ENCODE peak calls at places on chromosomes 5 and 9, in eight cellular contexts. One of them, this sample, is unnamed.

GRCh38 chr5:153542536-153542935 is 52.1 kb downstream of the GRIA1 start:
- DNase-seq in tibial nerve: no peak
- DNase-seq in MM.1S: no peak
- DNase-seq in K562: no peak
- DNase-seq in aorta: no peak
- DNase-seq in mesendoderm: no peak
- DNase-seq in uterus: no peak
- DNase-seq in OCI-LY7: no peak
- DNase-seq in this sample: no peak

GRCh38 chr9:124074746-124075145 is 63.2 kb downstream of the LHX2 start:
- DNase-seq in uterus: no peak
- DNase-seq in mesendoderm: peak
- DNase-seq in aorta: no peak
- DNase-seq in MM.1S: no peak
- DNase-seq in tibial nerve: no peak
- DNase-seq in OCI-LY7: no peak
- DNase-seq in K562: no peak
- DNase-seq in this sample: no peak

GRCh38 chr9:131995382-131995781 is 84.3 kb downstream of the MED27 start:
- DNase-seq in tibial nerve: no peak
- DNase-seq in OCI-LY7: no peak
- DNase-seq in K562: no peak
- DNase-seq in uterus: no peak
- DNase-seq in aorta: no peak
- DNase-seq in mesendoderm: no peak
- DNase-seq in MM.1S: no peak
- DNase-seq in this sample: no peak

GRCh38 chr9:130122465-130122864 is 49.7 kb upstream of the NCS1 start:
- DNase-seq in uterus: no peak
- DNase-seq in MM.1S: no peak
- DNase-seq in mesendoderm: no peak
- DNase-seq in K562: no peak
- DNase-seq in OCI-LY7: peak
- DNase-seq in tibial nerve: no peak
- DNase-seq in aorta: no peak
- DNase-seq in this sample: no peak

GRCh38 chr5:148457183-148457620 is 73.4 kb downstream of the FBXO38 start:
- DNase-seq in tibial nerve: no peak
- DNase-seq in OCI-LY7: peak
- DNase-seq in aorta: no peak
- DNase-seq in uterus: no peak
- DNase-seq in mesendoderm: peak
- DNase-seq in K562: peak
- DNase-seq in MM.1S: no peak
- DNase-seq in this sample: no peak

GRCh38 chr9:112315905-112316304 is 17.5 kb downstream of the PTBP3 start:
- DNase-seq in K562: no peak
- DNase-seq in uterus: no peak
- DNase-seq in OCI-LY7: no peak
- DNase-seq in MM.1S: no peak
- DNase-seq in tibial nerve: no peak
- DNase-seq in aorta: no peak
- DNase-seq in mesendoderm: no peak
- DNase-seq in this sample: no peak

GRCh38 chr5:51392689-51393199 is 9.5 kb downstream of the ISL1 start:
- DNase-seq in OCI-LY7: no peak
- DNase-seq in mesendoderm: peak
- DNase-seq in K562: no peak
- DNase-seq in tibial nerve: no peak
- DNase-seq in aorta: no peak
- DNase-seq in MM.1S: no peak
- DNase-seq in uterus: no peak
- DNase-seq in this sample: no peak

GRCh38 chr5:139649082-139649991 is 1.2 kb downstream of the CXXC5 start:
- DNase-seq in OCI-LY7: peak
- DNase-seq in K562: peak
- DNase-seq in tibial nerve: no peak
- DNase-seq in uterus: peak
- DNase-seq in mesendoderm: peak
- DNase-seq in aorta: peak
- DNase-seq in MM.1S: peak
- DNase-seq in this sample: peak

GRCh38 chr9:37970301-37971106 is 66.6 kb upstream of the SLC25A51 start:
- DNase-seq in tibial nerve: no peak
- DNase-seq in K562: no peak
- DNase-seq in mesendoderm: no peak
- DNase-seq in aorta: peak
- DNase-seq in OCI-LY7: no peak
- DNase-seq in uterus: no peak
- DNase-seq in MM.1S: no peak
- DNase-seq in this sample: no peak

GRCh38 chr5:131305906-131306305 is 42.1 kb downstream of the CDC42SE2 start:
- DNase-seq in K562: no peak
- DNase-seq in OCI-LY7: no peak
- DNase-seq in tibial nerve: no peak
- DNase-seq in mesendoderm: no peak
- DNase-seq in aorta: no peak
- DNase-seq in uterus: no peak
- DNase-seq in MM.1S: no peak
- DNase-seq in this sample: no peak

GRCh38 chr9:37007295-37007694 is 26.8 kb downstream of the PAX5 start:
- DNase-seq in uterus: no peak
- DNase-seq in K562: no peak
- DNase-seq in aorta: no peak
- DNase-seq in tibial nerve: no peak
- DNase-seq in OCI-LY7: no peak
- DNase-seq in mesendoderm: no peak
- DNase-seq in MM.1S: no peak
- DNase-seq in this sample: no peak

GRCh38 chr9:134381671-134382505 is 55.6 kb downstream of the RXRA start:
- DNase-seq in OCI-LY7: peak
- DNase-seq in aorta: no peak
- DNase-seq in tibial nerve: no peak
- DNase-seq in uterus: peak
- DNase-seq in mesendoderm: no peak
- DNase-seq in MM.1S: no peak
- DNase-seq in K562: peak
- DNase-seq in this sample: no peak

GRCh38 chr9:134377976-134378375 is 51.7 kb downstream of the RXRA start:
- DNase-seq in OCI-LY7: no peak
- DNase-seq in K562: no peak
- DNase-seq in tibial nerve: no peak
- DNase-seq in mesendoderm: no peak
- DNase-seq in aorta: peak
- DNase-seq in MM.1S: no peak
- DNase-seq in uterus: no peak
- DNase-seq in this sample: peak

GRCh38 chr9:134378901-134379338 is 52.7 kb downstream of the RXRA start:
- DNase-seq in uterus: no peak
- DNase-seq in K562: peak
- DNase-seq in mesendoderm: no peak
- DNase-seq in aorta: no peak
- DNase-seq in OCI-LY7: no peak
- DNase-seq in tibial nerve: no peak
- DNase-seq in MM.1S: no peak
- DNase-seq in this sample: no peak

GRCh38 chr9:134381262-134381661 is 55.0 kb downstream of the RXRA start:
- DNase-seq in tibial nerve: no peak
- DNase-seq in OCI-LY7: no peak
- DNase-seq in K562: no peak
- DNase-seq in MM.1S: no peak
- DNase-seq in mesendoderm: no peak
- DNase-seq in uterus: no peak
- DNase-seq in aorta: no peak
- DNase-seq in this sample: no peak

DNA sequence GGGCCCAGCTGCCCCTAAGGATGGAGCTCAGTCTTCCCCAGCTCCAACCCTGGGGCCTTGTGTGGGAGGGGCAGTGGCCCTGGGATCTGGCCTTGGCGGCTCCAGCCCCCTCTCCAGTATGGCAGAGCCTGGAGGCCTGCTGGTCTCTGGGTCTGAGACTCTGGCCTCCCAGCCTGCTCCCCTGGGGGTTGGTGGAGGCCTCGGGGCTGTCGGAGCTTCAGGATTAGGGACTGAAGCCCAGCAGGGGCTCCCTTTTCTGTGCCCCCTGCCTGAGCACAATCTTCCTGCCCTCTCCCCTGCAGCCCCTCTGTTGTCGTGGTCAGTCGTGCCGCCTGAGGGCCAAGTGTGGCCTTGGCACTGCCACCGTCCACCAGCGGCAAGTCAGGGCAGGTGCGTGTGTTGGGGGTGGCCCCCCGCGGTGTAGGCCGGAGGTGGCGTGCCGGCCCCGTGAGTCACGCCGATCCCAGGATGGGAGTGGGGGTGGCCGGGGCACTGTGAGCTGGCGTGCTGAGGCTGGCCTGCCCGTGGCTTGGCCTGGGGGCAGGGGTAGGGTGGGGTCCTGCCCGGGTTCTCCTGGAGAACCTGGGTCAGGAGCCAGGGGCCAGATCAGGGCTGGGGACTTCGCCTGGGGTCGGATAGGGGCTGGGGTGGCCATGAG is 53.6 kb downstream of the RXRA start:
- DNase-seq in mesendoderm: no peak
- DNase-seq in OCI-LY7: no peak
- DNase-seq in uterus: no peak
- DNase-seq in aorta: no peak
- DNase-seq in K562: no peak
- DNase-seq in tibial nerve: no peak
- DNase-seq in MM.1S: no peak
- DNase-seq in this sample: no peak
- H3K27ac ChIP-seq in mesendoderm: no peak
- H3K27ac ChIP-seq in OCI-LY7: no peak
- H3K27ac ChIP-seq in uterus: no peak
- H3K27ac ChIP-seq in aorta: no peak
- H3K27ac ChIP-seq in K562: no peak
- H3K27ac ChIP-seq in tibial nerve: peak
- H3K27ac ChIP-seq in MM.1S: no peak
- H3K27ac ChIP-seq in this sample: no peak

GRCh38 chr5:151382576-151382975 is 35.2 kb upstream of the SLC36A2 start:
- DNase-seq in K562: no peak
- DNase-seq in OCI-LY7: no peak
- DNase-seq in aorta: no peak
- DNase-seq in MM.1S: no peak
- DNase-seq in mesendoderm: no peak
- DNase-seq in uterus: no peak
- DNase-seq in tibial nerve: no peak
- DNase-seq in this sample: no peak

GRCh38 chr5:151378616-151379015 is 31.3 kb upstream of the SLC36A2 start:
- DNase-seq in uterus: no peak
- DNase-seq in mesendoderm: no peak
- DNase-seq in aorta: no peak
- DNase-seq in K562: no peak
- DNase-seq in MM.1S: no peak
- DNase-seq in OCI-LY7: no peak
- DNase-seq in tibial nerve: no peak
- DNase-seq in this sample: no peak

GRCh38 chr5:151381899-151382298 is 34.5 kb upstream of the SLC36A2 start:
- DNase-seq in MM.1S: no peak
- DNase-seq in mesendoderm: no peak
- DNase-seq in aorta: no peak
- DNase-seq in uterus: no peak
- DNase-seq in OCI-LY7: no peak
- DNase-seq in K562: no peak
- DNase-seq in tibial nerve: no peak
- DNase-seq in this sample: no peak

GRCh38 chr5:151384106-151384505 is 36.7 kb upstream of the SLC36A2 start:
- DNase-seq in K562: no peak
- DNase-seq in mesendoderm: no peak
- DNase-seq in tibial nerve: no peak
- DNase-seq in aorta: no peak
- DNase-seq in MM.1S: no peak
- DNase-seq in uterus: no peak
- DNase-seq in OCI-LY7: no peak
- DNase-seq in this sample: no peak

DNA sequence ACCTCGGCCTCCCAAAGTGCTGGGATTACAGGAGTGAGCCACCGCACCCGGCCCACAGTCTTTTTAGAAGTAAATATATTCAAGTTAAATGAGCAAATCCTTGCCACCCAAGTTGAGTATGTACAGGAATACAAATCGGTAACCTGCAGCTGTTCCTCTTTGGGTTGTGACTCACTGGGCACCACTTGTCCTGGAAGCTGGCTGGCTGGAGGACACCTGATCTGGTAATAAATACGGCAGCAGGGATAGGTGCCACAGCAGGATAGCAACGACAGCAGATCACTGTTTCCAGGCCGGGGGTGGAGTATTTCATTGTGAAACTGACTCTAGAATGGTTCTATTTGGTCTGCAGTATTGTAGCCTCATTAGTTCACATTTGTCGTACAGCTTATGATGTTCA is 35.7 kb upstream of the SLC36A2 start:
- DNase-seq in MM.1S: no peak
- DNase-seq in mesendoderm: no peak
- DNase-seq in OCI-LY7: no peak
- DNase-seq in aorta: no peak
- DNase-seq in tibial nerve: no peak
- DNase-seq in K562: no peak
- DNase-seq in uterus: no peak
- DNase-seq in this sample: no peak
- H3K27ac ChIP-seq in MM.1S: no peak
- H3K27ac ChIP-seq in mesendoderm: no peak
- H3K27ac ChIP-seq in OCI-LY7: no peak
- H3K27ac ChIP-seq in aorta: no peak
- H3K27ac ChIP-seq in tibial nerve: no peak
- H3K27ac ChIP-seq in K562: no peak
- H3K27ac ChIP-seq in uterus: no peak
- H3K27ac ChIP-seq in this sample: no peak

DNA sequence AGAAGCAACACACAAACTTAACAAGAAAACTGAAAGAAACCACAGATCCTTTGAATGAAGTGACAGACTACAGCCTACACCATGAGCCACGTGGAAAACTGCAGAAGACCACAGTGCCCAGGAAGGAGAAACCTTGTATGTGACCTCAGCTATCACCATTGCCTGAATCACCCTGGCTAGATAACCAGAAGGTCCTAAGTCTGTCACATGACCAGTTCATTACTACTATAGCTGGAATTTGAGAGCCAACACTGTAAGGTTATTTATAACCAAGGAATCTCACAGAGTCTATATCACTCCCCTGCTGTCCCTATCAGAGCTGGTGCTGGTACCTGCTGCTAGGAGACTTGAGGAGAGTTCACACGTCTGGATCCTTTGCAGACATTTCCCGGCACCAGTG is 90.3 kb upstream of the FBXL17 start:
- DNase-seq in MM.1S: no peak
- DNase-seq in OCI-LY7: no peak
- DNase-seq in K562: no peak
- DNase-seq in uterus: no peak
- DNase-seq in mesendoderm: peak
- DNase-seq in tibial nerve: no peak
- DNase-seq in aorta: no peak
- DNase-seq in this sample: no peak
- H3K27ac ChIP-seq in MM.1S: no peak
- H3K27ac ChIP-seq in OCI-LY7: no peak
- H3K27ac ChIP-seq in K562: no peak
- H3K27ac ChIP-seq in uterus: no peak
- H3K27ac ChIP-seq in mesendoderm: no peak
- H3K27ac ChIP-seq in tibial nerve: no peak
- H3K27ac ChIP-seq in aorta: no peak
- H3K27ac ChIP-seq in this sample: no peak

GRCh38 chr9:14660721-14661120 is 32.5 kb downstream of the ZDHHC21 start:
- DNase-seq in aorta: no peak
- DNase-seq in K562: no peak
- DNase-seq in mesendoderm: no peak
- DNase-seq in tibial nerve: no peak
- DNase-seq in MM.1S: no peak
- DNase-seq in OCI-LY7: no peak
- DNase-seq in uterus: no peak
- DNase-seq in this sample: no peak
- H3K27ac ChIP-seq in aorta: no peak
- H3K27ac ChIP-seq in K562: no peak
- H3K27ac ChIP-seq in mesendoderm: no peak
- H3K27ac ChIP-seq in tibial nerve: no peak
- H3K27ac ChIP-seq in MM.1S: no peak
- H3K27ac ChIP-seq in OCI-LY7: no peak
- H3K27ac ChIP-seq in uterus: no peak
- H3K27ac ChIP-seq in this sample: no peak